ENCODE peak calls at places on chromosomes 1 and 21, in four cellular contexts. Y, K, S and F are unnamed samples.

GRCh38 chr1:243525085-243525487 is 269.2 kb downstream of the SDCCAG8 start:
- DNase-seq in K (no peak), S (peak), Y (no peak), F (no peak)

GRCh38 chr1:172883387-172883791 is 167.4 kb downstream of the TNFSF18 start:
- DNase-seq in Y (no peak), K (no peak), S (peak), F (no peak)

GRCh38 chr21:15015622-15016471 is 49.0 kb downstream of the NRIP1 start:
- DNase-seq in Y (no peak), S (no peak), K (no peak), F (no peak)

GRCh38 chr1:60973668-60974067 is 108.7 kb upstream of the NFIA start:
- DNase-seq in Y (no peak), K (no peak), S (no peak), F (no peak)

GRCh38 chr1:18560692-18561091 is 70.0 kb upstream of the PAX7 start:
- DNase-seq in Y (no peak), S (no peak), K (no peak), F (no peak)

GRCh38 chr21:19123525-19123924 is 719.9 kb upstream of the TMPRSS15 start:
- DNase-seq in S (no peak), Y (no peak), K (no peak), F (no peak)

GRCh38 chr21:18959817-18960216 is 556.2 kb upstream of the TMPRSS15 start:
- DNase-seq in Y (no peak), S (no peak), K (no peak), F (no peak)

GRCh38 chr1:215018555-215018954 is 64.0 kb upstream of the KCNK2 start:
- DNase-seq in S (no peak), Y (no peak), K (no peak), F (no peak)

GRCh38 chr1:245026252-245026651 is 128.5 kb upstream of the KIF26B start:
- DNase-seq in Y (no peak), S (no peak), K (no peak), F (no peak)

GRCh38 chr1:3891329-3891867 is 8.7 kb downstream of the C1orf174 start:
- DNase-seq in S (no peak), Y (no peak), K (peak), F (no peak)